ENCODE peak calls at places on chromosomes 1 and 21, in five cellular contexts. C is GM12878, H is K562, P is H1, F is HepG2. R is an unnamed sample.

GRCh38 chr21:42232176-42232825 is 13.4 kb downstream of the ABCG1 start:
- DNase-seq in C (no peak), H (no peak), P (no peak), F (no peak), R (no peak)

GRCh38 chr1:31627301-31627929 is 9.9 kb downstream of the HCRTR1 start:
- DNase-seq in C (no peak), H (no peak), P (no peak), F (no peak), R (no peak)

GRCh38 chr1:25711555-25712298 is 88.3 kb upstream of the SELENON start:
- DNase-seq in C (no peak), H (peak), P (no peak), F (no peak), R (no peak)

GRCh38 chr1:169586395-169587255 is at the start of gene F5:
- DNase-seq in C (no peak), H (peak), P (peak), F (peak), R (peak)

GRCh38 chr1:170367615-170368014 is 164.4 kb upstream of the GORAB start:
- DNase-seq in C (no peak), H (no peak), P (no peak), F (no peak), R (no peak)

GRCh38 chr1:76942549-76942948 is 75.3 kb downstream of the ST6GALNAC5 start:
- DNase-seq in C (no peak), H (no peak), P (no peak), F (no peak), R (no peak)

GRCh38 chr1:16076871-16077250 is 3.4 kb upstream of the FAM131C start:
- DNase-seq in C (no peak), H (no peak), P (no peak), F (no peak), R (no peak)

GRCh38 chr1:216071227-216071626 is 352.0 kb downstream of the USH2A start:
- DNase-seq in C (no peak), H (no peak), P (no peak), F (no peak), R (no peak)

GRCh38 chr1:178686407-178686806 is 38.6 kb upstream of the RALGPS2 start:
- DNase-seq in C (no peak), H (no peak), P (no peak), F (no peak), R (no peak)

GRCh38 chr1:235883261-235883927 is 16.7 kb upstream of the LYST start:
- DNase-seq in C (peak), H (no peak), P (no peak), F (no peak), R (peak)

GRCh38 chr1:202343652-202344349 is 2.1 kb upstream of the UBE2T start:
- DNase-seq in C (no peak), H (peak), P (no peak), F (peak), R (peak)

DNA sequence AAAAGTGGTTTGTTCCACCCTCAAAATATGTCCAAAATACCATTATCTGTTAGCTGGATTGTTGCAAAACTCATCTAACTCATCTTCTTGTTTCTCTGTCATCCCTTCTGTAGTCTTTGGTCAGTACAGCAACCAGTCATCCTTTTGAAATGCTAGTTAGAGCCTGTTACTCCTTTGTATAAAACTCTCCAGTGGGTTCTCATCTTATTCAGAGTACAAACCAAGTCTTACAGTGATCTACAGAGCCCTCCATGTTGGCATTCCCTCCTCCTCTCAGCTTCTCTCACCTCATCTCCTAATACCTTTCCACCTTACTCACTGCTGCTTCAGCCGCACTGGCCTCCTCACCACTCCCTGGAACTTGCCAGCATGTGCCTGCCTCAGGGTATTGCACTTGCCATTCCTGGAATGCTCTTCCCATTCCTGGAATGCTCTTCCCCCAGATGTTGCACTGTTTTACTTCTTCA is 70.6 kb downstream of the LAMC1 start:
- DNase-seq in C (no peak), H (no peak), P (no peak), F (no peak), R (peak)
- TF ChIP-seq HDAC2 in C (no peak), H (no peak), P (no peak), F (no peak), R (no peak)

GRCh38 chr1:10161541-10162290 is 48.7 kb upstream of the KIF1B start:
- DNase-seq in C (no peak), H (no peak), P (no peak), F (no peak), R (no peak)
- TF ChIP-seq HDAC2 in C (no peak), H (no peak), P (no peak), F (no peak), R (no peak)

GRCh38 chr1:40739455-40740008 is 44.1 kb upstream of the KCNQ4 start:
- DNase-seq in C (no peak), H (no peak), P (no peak), F (no peak), R (no peak)

GRCh38 chr1:40742363-40743061 is 41.1 kb upstream of the KCNQ4 start:
- DNase-seq in C (no peak), H (no peak), P (no peak), F (no peak), R (no peak)

GRCh38 chr1:40740992-40741736 is 42.4 kb upstream of the KCNQ4 start:
- DNase-seq in C (no peak), H (no peak), P (no peak), F (no peak), R (no peak)

GRCh38 chr1:40738831-40739230 is 44.8 kb upstream of the KCNQ4 start:
- DNase-seq in C (no peak), H (no peak), P (no peak), F (no peak), R (no peak)

GRCh38 chr1:40740039-40740991 is 43.3 kb upstream of the KCNQ4 start:
- DNase-seq in C (no peak), H (no peak), P (no peak), F (peak), R (no peak)
- TF ChIP-seq HDAC2 in C (no peak), H (no peak), P (no peak), F (no peak), R (no peak)

GRCh38 chr1:117754061-117754969 is 148.5 kb downstream of the TENT5C start:
- DNase-seq in C (no peak), H (peak), P (peak), F (peak), R (peak)
- TF ChIP-seq HDAC2 in C (no peak), H (no peak), P (no peak), F (no peak), R (no peak)

GRCh38 chr1:213082778-213083445 is 31.9 kb downstream of the RPS6KC1 start:
- DNase-seq in C (no peak), H (no peak), P (no peak), F (no peak), R (no peak)
- TF ChIP-seq HDAC2 in C (no peak), H (no peak), P (no peak), F (no peak), R (no peak)

R was measured in A549.